ENCODE peak calls at places on chromosome 2, in ten cellular contexts. O is AG08396; Q is iPS-NIHi11; G is Caki2; D is naive thymus-derived CD8-positive, alpha-beta T cell; X is AG10803; E is T-helper 17 cell; J is GM03348; T is stimulated activated CD8-positive, alpha-beta memory T cell treated with anti-CD3 and anti-CD28 coated beads, Interleukin-7, amount 100 ng/mL, for 4 hours; H is GM12865. P is an unnamed sample.

GRCh38 chr2:17540813-17541513 is 467 bp downstream of the VSNL1 start:
- DNase-seq in Q (no peak), D (no peak), E (no peak), T (no peak), G (peak; percentile 28), O (no peak), J (peak; percentile 5), X (no peak), H (no peak), P (no peak)

GRCh38 chr2:21118302-21118920 is 5.4 kb upstream of the TDRD15 start:
- DNase-seq in E (no peak), O (peak; percentile 19), G (peak; percentile 26), Q (peak; percentile 33), J (peak; percentile 14), D (no peak), H (peak; percentile 35), T (no peak), X (peak; percentile 6), P (no peak)

GRCh38 chr2:218927876-218928275 is 31.6 kb upstream of the CDK5R2 start:
- DNase-seq in O (no peak), G (no peak), Q (no peak), E (no peak), D (no peak), X (no peak), J (no peak), T (no peak), H (no peak), P (no peak)

GRCh38 chr2:9099341-9099751 is 95.9 kb upstream of the MBOAT2 start:
- DNase-seq in E (no peak), G (peak; percentile 70), Q (no peak), J (no peak), O (peak; percentile 61), D (no peak), H (peak; percentile 77), X (no peak), T (no peak), P (no peak)

GRCh38 chr2:190563109-190563508 is 28.6 kb upstream of the NEMP2 start:
- DNase-seq in J (no peak), X (no peak), O (no peak), H (no peak), Q (no peak), D (no peak), G (no peak), E (no peak), T (peak; percentile 81), P (no peak)

GRCh38 chr2:65300772-65301711 is 73.4 kb downstream of the ACTR2 start:
- DNase-seq in D (peak; percentile 87), J (peak; percentile 91), Q (peak; percentile 72), X (peak; percentile 96), O (peak; percentile 87), H (peak; percentile 92), G (no peak), E (no peak), T (peak; percentile 70), P (peak; percentile 35)

GRCh38 chr2:202015035-202015345 is 18.7 kb upstream of the FZD7 start:
- DNase-seq in O (no peak), X (no peak), G (no peak), D (no peak), E (no peak), T (no peak), J (no peak), Q (no peak), H (no peak), P (no peak)

GRCh38 chr2:104868081-104868806 is 14.3 kb downstream of the POU3F3 start:
- DNase-seq in O (no peak), X (no peak), T (no peak), E (no peak), J (no peak), H (no peak), D (no peak), Q (no peak), G (no peak), P (no peak)

GRCh38 chr2:30622452-30622851 is 175.4 kb downstream of the LCLAT1 start:
- DNase-seq in T (no peak), G (no peak), O (no peak), J (no peak), H (no peak), D (peak; percentile 65), Q (no peak), E (no peak), X (no peak), P (no peak)

GRCh38 chr2:195967336-195967735 is 101.3 kb downstream of the DNAH7 start:
- DNase-seq in Q (no peak), X (no peak), J (no peak), T (no peak), D (no peak), O (no peak), G (no peak), E (no peak), H (no peak), P (no peak)

GRCh38 chr2:230950833-230951339 is 25.8 kb upstream of the GPR55 start:
- DNase-seq in J (no peak), T (no peak), D (no peak), O (no peak), H (no peak), G (no peak), X (no peak), E (no peak), Q (no peak), P (no peak)

P was measured in T-helper 22 cell.